ENCODE peak calls at places on chromosomes 16 and 17, in nine cellular contexts. One of them, this sample, is unnamed. For H3K4me1, the result is how much of the 10 kb centered on the place peaks cover.

GRCh38 chr16:2039286-2040030 is 8.2 kb downstream of the NTHL1 start:
- DNase-seq in body of pancreas: peak
- DNase-seq in lower lobe of right lung: peak
- DNase-seq in ovary: peak
- DNase-seq in aorta: no peak
- DNase-seq in small intestine: peak
- DNase-seq in effector memory CD4-positive, alpha-beta T cell: no peak
- DNase-seq in CD8-positive, alpha-beta T cell: no peak
- DNase-seq in GM23338: no peak
- DNase-seq in this sample: peak

GRCh38 chr16:6732166-6732565 is 600.5 kb upstream of the RBFOX1 start:
- DNase-seq in body of pancreas: no peak
- DNase-seq in lower lobe of right lung: no peak
- DNase-seq in ovary: no peak
- DNase-seq in aorta: no peak
- DNase-seq in small intestine: no peak
- DNase-seq in effector memory CD4-positive, alpha-beta T cell: no peak
- DNase-seq in CD8-positive, alpha-beta T cell: no peak
- DNase-seq in GM23338: peak
- DNase-seq in this sample: no peak

GRCh38 chr16:29876186-29876577 is 13.2 kb upstream of the CDIPT start:
- DNase-seq in body of pancreas: no peak
- DNase-seq in lower lobe of right lung: no peak
- DNase-seq in ovary: no peak
- DNase-seq in aorta: no peak
- DNase-seq in small intestine: no peak
- DNase-seq in effector memory CD4-positive, alpha-beta T cell: no peak
- DNase-seq in CD8-positive, alpha-beta T cell: no peak
- DNase-seq in GM23338: peak
- DNase-seq in this sample: no peak

GRCh38 chr17:79925242-79925957 is 86.2 kb upstream of the CBX4 start:
- DNase-seq in body of pancreas: peak
- DNase-seq in lower lobe of right lung: peak
- DNase-seq in ovary: peak
- DNase-seq in aorta: peak
- DNase-seq in small intestine: peak
- DNase-seq in effector memory CD4-positive, alpha-beta T cell: no peak
- DNase-seq in CD8-positive, alpha-beta T cell: no peak
- DNase-seq in GM23338: peak
- DNase-seq in this sample: peak

GRCh38 chr16:48491517-48491916 is 106.3 kb upstream of the SIAH1 start:
- DNase-seq in body of pancreas: no peak
- DNase-seq in lower lobe of right lung: no peak
- DNase-seq in ovary: no peak
- DNase-seq in aorta: no peak
- DNase-seq in small intestine: no peak
- DNase-seq in effector memory CD4-positive, alpha-beta T cell: no peak
- DNase-seq in CD8-positive, alpha-beta T cell: no peak
- DNase-seq in GM23338: no peak
- DNase-seq in this sample: no peak

GRCh38 chr16:27455700-27456099 is 53.7 kb downstream of the IL21R start:
- DNase-seq in body of pancreas: no peak
- DNase-seq in lower lobe of right lung: peak
- DNase-seq in ovary: no peak
- DNase-seq in aorta: no peak
- DNase-seq in small intestine: no peak
- DNase-seq in effector memory CD4-positive, alpha-beta T cell: no peak
- DNase-seq in CD8-positive, alpha-beta T cell: no peak
- DNase-seq in GM23338: no peak
- DNase-seq in this sample: no peak

GRCh38 chr17:73307130-73307529 is 4.7 kb downstream of the CDC42EP4 start:
- DNase-seq in body of pancreas: peak
- DNase-seq in lower lobe of right lung: no peak
- DNase-seq in ovary: no peak
- DNase-seq in aorta: no peak
- DNase-seq in small intestine: peak
- DNase-seq in effector memory CD4-positive, alpha-beta T cell: no peak
- DNase-seq in CD8-positive, alpha-beta T cell: no peak
- DNase-seq in GM23338: no peak
- DNase-seq in this sample: peak

GRCh38 chr16:87829123-87829980 is 40.0 kb downstream of the SLC7A5 start:
- DNase-seq in body of pancreas: no peak
- DNase-seq in lower lobe of right lung: no peak
- DNase-seq in ovary: no peak
- DNase-seq in aorta: no peak
- DNase-seq in small intestine: no peak
- DNase-seq in effector memory CD4-positive, alpha-beta T cell: no peak
- DNase-seq in CD8-positive, alpha-beta T cell: no peak
- DNase-seq in GM23338: no peak
- DNase-seq in this sample: peak

GRCh38 chr17:8481089-8481488 is 45.4 kb downstream of the NDEL1 start:
- DNase-seq in body of pancreas: no peak
- DNase-seq in lower lobe of right lung: no peak
- DNase-seq in ovary: no peak
- DNase-seq in aorta: peak
- DNase-seq in small intestine: no peak
- DNase-seq in effector memory CD4-positive, alpha-beta T cell: no peak
- DNase-seq in CD8-positive, alpha-beta T cell: no peak
- DNase-seq in GM23338: no peak
- DNase-seq in this sample: no peak

GRCh38 chr17:21286066-21286770 is 1.7 kb downstream of the MAP2K3 start:
- DNase-seq in body of pancreas: peak
- DNase-seq in lower lobe of right lung: peak
- DNase-seq in ovary: peak
- DNase-seq in aorta: peak
- DNase-seq in small intestine: peak
- DNase-seq in effector memory CD4-positive, alpha-beta T cell: no peak
- DNase-seq in CD8-positive, alpha-beta T cell: no peak
- DNase-seq in GM23338: no peak
- DNase-seq in this sample: peak

GRCh38 chr16:84795338-84796053 is 24.3 kb upstream of the CRISPLD2 start:
- DNase-seq in body of pancreas: peak
- DNase-seq in lower lobe of right lung: no peak
- DNase-seq in ovary: peak
- DNase-seq in aorta: peak
- DNase-seq in small intestine: no peak
- DNase-seq in effector memory CD4-positive, alpha-beta T cell: no peak
- DNase-seq in CD8-positive, alpha-beta T cell: no peak
- DNase-seq in GM23338: peak
- DNase-seq in this sample: peak

GRCh38 chr17:77153487-77153886 is 12.7 kb downstream of the SEC14L1 start:
- DNase-seq in body of pancreas: no peak
- DNase-seq in lower lobe of right lung: no peak
- DNase-seq in ovary: no peak
- DNase-seq in aorta: no peak
- DNase-seq in small intestine: no peak
- DNase-seq in effector memory CD4-positive, alpha-beta T cell: no peak
- DNase-seq in CD8-positive, alpha-beta T cell: no peak
- DNase-seq in GM23338: no peak
- DNase-seq in this sample: no peak
- H3K4me1 ChIP-seq in body of pancreas: under half
- H3K4me1 ChIP-seq in lower lobe of right lung: half or more
- H3K4me1 ChIP-seq in ovary: under half
- H3K4me1 ChIP-seq in aorta: under half
- H3K4me1 ChIP-seq in small intestine: under half
- H3K4me1 ChIP-seq in effector memory CD4-positive, alpha-beta T cell: under half
- H3K4me1 ChIP-seq in CD8-positive, alpha-beta T cell: under half
- H3K4me1 ChIP-seq in GM23338: under half
- H3K4me1 ChIP-seq in this sample: under half

GRCh38 chr16:21190599-21190998 is 20.8 kb downstream of the ZP2 start:
- DNase-seq in body of pancreas: no peak
- DNase-seq in lower lobe of right lung: no peak
- DNase-seq in ovary: no peak
- DNase-seq in aorta: no peak
- DNase-seq in small intestine: no peak
- DNase-seq in effector memory CD4-positive, alpha-beta T cell: no peak
- DNase-seq in CD8-positive, alpha-beta T cell: no peak
- DNase-seq in GM23338: no peak
- DNase-seq in this sample: no peak

GRCh38 chr16:21197621-21198020 is 13.8 kb downstream of the ZP2 start:
- DNase-seq in body of pancreas: no peak
- DNase-seq in lower lobe of right lung: no peak
- DNase-seq in ovary: no peak
- DNase-seq in aorta: no peak
- DNase-seq in small intestine: no peak
- DNase-seq in effector memory CD4-positive, alpha-beta T cell: no peak
- DNase-seq in CD8-positive, alpha-beta T cell: no peak
- DNase-seq in GM23338: no peak
- DNase-seq in this sample: no peak

GRCh38 chr16:21197115-21197514 is 14.3 kb downstream of the ZP2 start:
- DNase-seq in body of pancreas: no peak
- DNase-seq in lower lobe of right lung: no peak
- DNase-seq in ovary: no peak
- DNase-seq in aorta: no peak
- DNase-seq in small intestine: no peak
- DNase-seq in effector memory CD4-positive, alpha-beta T cell: no peak
- DNase-seq in CD8-positive, alpha-beta T cell: no peak
- DNase-seq in GM23338: no peak
- DNase-seq in this sample: no peak

GRCh38 chr16:21190013-21190412 is 21.4 kb downstream of the ZP2 start:
- DNase-seq in body of pancreas: no peak
- DNase-seq in lower lobe of right lung: no peak
- DNase-seq in ovary: no peak
- DNase-seq in aorta: no peak
- DNase-seq in small intestine: no peak
- DNase-seq in effector memory CD4-positive, alpha-beta T cell: no peak
- DNase-seq in CD8-positive, alpha-beta T cell: no peak
- DNase-seq in GM23338: no peak
- DNase-seq in this sample: no peak

DNA sequence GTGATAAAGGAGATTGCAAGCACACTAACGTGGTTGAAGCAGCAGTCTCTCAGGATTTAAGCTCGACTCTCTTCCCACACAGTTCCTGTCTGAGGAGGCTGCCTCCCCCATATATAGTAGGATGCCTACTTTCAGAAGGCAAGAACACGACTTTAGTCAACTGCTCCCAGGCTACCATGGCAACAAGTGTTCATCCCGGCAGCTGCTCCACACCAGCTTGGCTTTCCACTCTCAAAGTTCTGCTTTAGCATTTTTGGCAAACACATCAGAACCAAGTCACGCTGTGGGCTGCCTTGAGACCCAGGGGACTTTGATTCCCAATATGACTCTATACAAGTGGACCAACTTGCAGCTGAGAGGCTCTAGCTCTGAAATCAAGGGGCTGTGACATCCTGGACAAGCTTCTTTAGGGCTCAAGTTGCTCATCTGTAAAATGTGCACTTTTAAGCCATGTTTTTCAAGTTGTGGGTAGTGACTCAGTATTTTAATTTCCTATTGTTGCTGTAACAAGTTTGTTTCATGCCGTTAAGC is 16.5 kb downstream of the ZP2 start:
- DNase-seq in body of pancreas: no peak
- DNase-seq in lower lobe of right lung: no peak
- DNase-seq in ovary: no peak
- DNase-seq in aorta: no peak
- DNase-seq in small intestine: no peak
- DNase-seq in effector memory CD4-positive, alpha-beta T cell: no peak
- DNase-seq in CD8-positive, alpha-beta T cell: no peak
- DNase-seq in GM23338: no peak
- DNase-seq in this sample: no peak
- H3K4me1 ChIP-seq in body of pancreas: under half
- H3K4me1 ChIP-seq in lower lobe of right lung: under half
- H3K4me1 ChIP-seq in ovary: under half
- H3K4me1 ChIP-seq in aorta: under half
- H3K4me1 ChIP-seq in small intestine: under half
- H3K4me1 ChIP-seq in effector memory CD4-positive, alpha-beta T cell: under half
- H3K4me1 ChIP-seq in CD8-positive, alpha-beta T cell: under half
- H3K4me1 ChIP-seq in GM23338: under half
- H3K4me1 ChIP-seq in this sample: under half

DNA sequence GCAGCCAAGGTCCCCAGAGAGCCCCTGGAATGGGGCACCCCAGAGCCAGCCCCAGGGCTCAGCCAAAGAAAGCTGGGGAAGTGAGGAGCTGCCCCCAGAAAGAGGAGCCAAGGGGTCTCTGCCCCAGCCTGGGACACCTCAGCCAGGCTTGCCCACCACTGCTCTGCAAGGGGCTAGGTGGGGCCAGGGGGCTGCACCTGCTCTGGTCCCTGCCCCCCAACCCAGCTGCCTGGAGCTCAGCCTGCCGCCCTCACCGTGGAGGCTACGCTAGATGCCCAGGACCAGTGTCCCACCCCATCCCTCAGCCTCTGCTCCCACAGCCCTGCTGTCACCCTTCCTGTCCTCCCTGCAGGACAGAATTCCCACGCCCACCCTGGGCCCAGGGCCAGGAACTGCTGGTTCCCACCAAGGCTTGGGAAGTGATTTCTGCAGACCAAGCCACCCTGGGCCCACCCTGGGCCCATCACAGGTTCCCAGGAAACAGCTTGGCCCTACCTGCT is 28.1 kb upstream of the KRT17 start:
- DNase-seq in body of pancreas: no peak
- DNase-seq in lower lobe of right lung: no peak
- DNase-seq in ovary: no peak
- DNase-seq in aorta: no peak
- DNase-seq in small intestine: no peak
- DNase-seq in effector memory CD4-positive, alpha-beta T cell: no peak
- DNase-seq in CD8-positive, alpha-beta T cell: no peak
- DNase-seq in GM23338: no peak
- DNase-seq in this sample: peak
- H3K4me1 ChIP-seq in body of pancreas: under half
- H3K4me1 ChIP-seq in lower lobe of right lung: under half
- H3K4me1 ChIP-seq in ovary: under half
- H3K4me1 ChIP-seq in aorta: under half
- H3K4me1 ChIP-seq in small intestine: under half
- H3K4me1 ChIP-seq in effector memory CD4-positive, alpha-beta T cell: under half
- H3K4me1 ChIP-seq in CD8-positive, alpha-beta T cell: under half
- H3K4me1 ChIP-seq in GM23338: under half
- H3K4me1 ChIP-seq in this sample: half or more

GRCh38 chr16:25063865-25064264 is 47.7 kb upstream of the LCMT1 start:
- DNase-seq in body of pancreas: no peak
- DNase-seq in lower lobe of right lung: no peak
- DNase-seq in ovary: no peak
- DNase-seq in aorta: no peak
- DNase-seq in small intestine: no peak
- DNase-seq in effector memory CD4-positive, alpha-beta T cell: no peak
- DNase-seq in CD8-positive, alpha-beta T cell: no peak
- DNase-seq in GM23338: no peak
- DNase-seq in this sample: no peak

GRCh38 chr16:25063102-25063501 is 47.9 kb upstream of the ARHGAP17 start:
- DNase-seq in body of pancreas: no peak
- DNase-seq in lower lobe of right lung: no peak
- DNase-seq in ovary: no peak
- DNase-seq in aorta: no peak
- DNase-seq in small intestine: no peak
- DNase-seq in effector memory CD4-positive, alpha-beta T cell: no peak
- DNase-seq in CD8-positive, alpha-beta T cell: no peak
- DNase-seq in GM23338: no peak
- DNase-seq in this sample: no peak

GRCh38 chr16:25066426-25066746 is 45.2 kb upstream of the LCMT1 start:
- DNase-seq in body of pancreas: no peak
- DNase-seq in lower lobe of right lung: no peak
- DNase-seq in ovary: no peak
- DNase-seq in aorta: no peak
- DNase-seq in small intestine: no peak
- DNase-seq in effector memory CD4-positive, alpha-beta T cell: no peak
- DNase-seq in CD8-positive, alpha-beta T cell: no peak
- DNase-seq in GM23338: no peak
- DNase-seq in this sample: no peak

GRCh38 chr16:25065899-25066298 is 45.6 kb upstream of the LCMT1 start:
- DNase-seq in body of pancreas: no peak
- DNase-seq in lower lobe of right lung: no peak
- DNase-seq in ovary: no peak
- DNase-seq in aorta: no peak
- DNase-seq in small intestine: peak
- DNase-seq in effector memory CD4-positive, alpha-beta T cell: no peak
- DNase-seq in CD8-positive, alpha-beta T cell: no peak
- DNase-seq in GM23338: peak
- DNase-seq in this sample: no peak

GRCh38 chr16:25064967-25065366 is 46.6 kb upstream of the LCMT1 start:
- DNase-seq in body of pancreas: peak
- DNase-seq in lower lobe of right lung: no peak
- DNase-seq in ovary: no peak
- DNase-seq in aorta: no peak
- DNase-seq in small intestine: no peak
- DNase-seq in effector memory CD4-positive, alpha-beta T cell: no peak
- DNase-seq in CD8-positive, alpha-beta T cell: no peak
- DNase-seq in GM23338: peak
- DNase-seq in this sample: no peak
- H3K4me1 ChIP-seq in body of pancreas: under half
- H3K4me1 ChIP-seq in lower lobe of right lung: under half
- H3K4me1 ChIP-seq in ovary: under half
- H3K4me1 ChIP-seq in aorta: under half
- H3K4me1 ChIP-seq in small intestine: under half
- H3K4me1 ChIP-seq in effector memory CD4-positive, alpha-beta T cell: under half
- H3K4me1 ChIP-seq in CD8-positive, alpha-beta T cell: half or more
- H3K4me1 ChIP-seq in GM23338: under half
- H3K4me1 ChIP-seq in this sample: under half

This sample was measured in mucosa of descending colon.